ENCODE peak calls at places on chromosomes 6 and 20, in seven cellular contexts. One of them, this sample, is unnamed. For H3K4me1, the result is how much of the 10 kb centered on the place peaks cover.

GRCh38 chr6:43714311-43715055 is 26.9 kb upstream of the MRPS18A start:
- DNase-seq in gastrocnemius medialis: peak
- DNase-seq in BE2C: no peak
- DNase-seq in mammary epithelial cell: no peak
- DNase-seq in tibial artery: no peak
- DNase-seq in left lung: no peak
- DNase-seq in naive thymus-derived CD4-positive, alpha-beta T cell: no peak
- DNase-seq in this sample: no peak

GRCh38 chr20:2140561-2140960 is 38.9 kb downstream of the STK35 start:
- DNase-seq in gastrocnemius medialis: peak
- DNase-seq in BE2C: no peak
- DNase-seq in mammary epithelial cell: no peak
- DNase-seq in tibial artery: peak
- DNase-seq in left lung: no peak
- DNase-seq in naive thymus-derived CD4-positive, alpha-beta T cell: no peak
- DNase-seq in this sample: peak

GRCh38 chr20:1368448-1369199 is 24.2 kb downstream of the FKBP1A start:
- DNase-seq in gastrocnemius medialis: no peak
- DNase-seq in BE2C: no peak
- DNase-seq in mammary epithelial cell: no peak
- DNase-seq in tibial artery: no peak
- DNase-seq in left lung: no peak
- DNase-seq in naive thymus-derived CD4-positive, alpha-beta T cell: no peak
- DNase-seq in this sample: no peak

GRCh38 chr20:64192406-64192805 is 28.2 kb downstream of the MYT1 start:
- DNase-seq in gastrocnemius medialis: no peak
- DNase-seq in BE2C: no peak
- DNase-seq in mammary epithelial cell: no peak
- DNase-seq in tibial artery: no peak
- DNase-seq in left lung: no peak
- DNase-seq in naive thymus-derived CD4-positive, alpha-beta T cell: no peak
- DNase-seq in this sample: no peak

GRCh38 chr20:24934101-24934661 is 14.9 kb upstream of the CST7 start:
- DNase-seq in gastrocnemius medialis: no peak
- DNase-seq in BE2C: no peak
- DNase-seq in mammary epithelial cell: no peak
- DNase-seq in tibial artery: no peak
- DNase-seq in left lung: no peak
- DNase-seq in naive thymus-derived CD4-positive, alpha-beta T cell: no peak
- DNase-seq in this sample: no peak

GRCh38 chr20:52190437-52191131 is 995 bp downstream of the ZFP64 start:
- DNase-seq in gastrocnemius medialis: no peak
- DNase-seq in BE2C: peak
- DNase-seq in mammary epithelial cell: peak
- DNase-seq in tibial artery: peak
- DNase-seq in left lung: no peak
- DNase-seq in naive thymus-derived CD4-positive, alpha-beta T cell: no peak
- DNase-seq in this sample: peak

GRCh38 chr6:141248056-141248799 is 884.5 kb upstream of the GJE1 start:
- DNase-seq in gastrocnemius medialis: no peak
- DNase-seq in BE2C: no peak
- DNase-seq in mammary epithelial cell: no peak
- DNase-seq in tibial artery: no peak
- DNase-seq in left lung: no peak
- DNase-seq in naive thymus-derived CD4-positive, alpha-beta T cell: no peak
- DNase-seq in this sample: no peak

GRCh38 chr6:31074406-31074805 is 38.0 kb downstream of the C6orf15 start:
- DNase-seq in gastrocnemius medialis: no peak
- DNase-seq in BE2C: no peak
- DNase-seq in mammary epithelial cell: no peak
- DNase-seq in tibial artery: no peak
- DNase-seq in left lung: no peak
- DNase-seq in naive thymus-derived CD4-positive, alpha-beta T cell: no peak
- DNase-seq in this sample: no peak

GRCh38 chr6:99348823-99349619 is 453 bp downstream of the FAXC start:
- DNase-seq in gastrocnemius medialis: no peak
- DNase-seq in BE2C: peak
- DNase-seq in mammary epithelial cell: no peak
- DNase-seq in tibial artery: no peak
- DNase-seq in left lung: no peak
- DNase-seq in naive thymus-derived CD4-positive, alpha-beta T cell: no peak
- DNase-seq in this sample: no peak

GRCh38 chr6:53830356-53830755 is 35.6 kb downstream of the LRRC1 start:
- DNase-seq in gastrocnemius medialis: no peak
- DNase-seq in BE2C: no peak
- DNase-seq in mammary epithelial cell: no peak
- DNase-seq in tibial artery: no peak
- DNase-seq in left lung: no peak
- DNase-seq in naive thymus-derived CD4-positive, alpha-beta T cell: no peak
- DNase-seq in this sample: no peak

GRCh38 chr6:53833147-53833546 is 38.3 kb downstream of the LRRC1 start:
- DNase-seq in gastrocnemius medialis: no peak
- DNase-seq in BE2C: no peak
- DNase-seq in mammary epithelial cell: no peak
- DNase-seq in tibial artery: no peak
- DNase-seq in left lung: no peak
- DNase-seq in naive thymus-derived CD4-positive, alpha-beta T cell: no peak
- DNase-seq in this sample: no peak

GRCh38 chr6:53829698-53830221 is 35.0 kb downstream of the LRRC1 start:
- DNase-seq in gastrocnemius medialis: no peak
- DNase-seq in BE2C: no peak
- DNase-seq in mammary epithelial cell: no peak
- DNase-seq in tibial artery: no peak
- DNase-seq in left lung: no peak
- DNase-seq in naive thymus-derived CD4-positive, alpha-beta T cell: no peak
- DNase-seq in this sample: no peak

GRCh38 chr6:53831956-53832660 is 37.3 kb downstream of the LRRC1 start:
- DNase-seq in gastrocnemius medialis: no peak
- DNase-seq in BE2C: no peak
- DNase-seq in mammary epithelial cell: no peak
- DNase-seq in tibial artery: no peak
- DNase-seq in left lung: no peak
- DNase-seq in naive thymus-derived CD4-positive, alpha-beta T cell: no peak
- DNase-seq in this sample: no peak

GRCh38 chr6:53831081-53831839 is 36.5 kb downstream of the LRRC1 start:
- DNase-seq in gastrocnemius medialis: no peak
- DNase-seq in BE2C: no peak
- DNase-seq in mammary epithelial cell: no peak
- DNase-seq in tibial artery: no peak
- DNase-seq in left lung: no peak
- DNase-seq in naive thymus-derived CD4-positive, alpha-beta T cell: no peak
- DNase-seq in this sample: no peak
- H3K4me1 ChIP-seq in gastrocnemius medialis: under half
- H3K4me1 ChIP-seq in BE2C: under half
- H3K4me1 ChIP-seq in mammary epithelial cell: under half
- H3K4me1 ChIP-seq in tibial artery: half or more
- H3K4me1 ChIP-seq in left lung: under half
- H3K4me1 ChIP-seq in naive thymus-derived CD4-positive, alpha-beta T cell: under half
- H3K4me1 ChIP-seq in this sample: under half

GRCh38 chr6:33577106-33577535 is 3.0 kb downstream of the BAK1 start:
- DNase-seq in gastrocnemius medialis: no peak
- DNase-seq in BE2C: no peak
- DNase-seq in mammary epithelial cell: peak
- DNase-seq in tibial artery: peak
- DNase-seq in left lung: peak
- DNase-seq in naive thymus-derived CD4-positive, alpha-beta T cell: no peak
- DNase-seq in this sample: peak

GRCh38 chr6:33578588-33579011 is 1.5 kb downstream of the BAK1 start:
- DNase-seq in gastrocnemius medialis: no peak
- DNase-seq in BE2C: no peak
- DNase-seq in mammary epithelial cell: no peak
- DNase-seq in tibial artery: no peak
- DNase-seq in left lung: no peak
- DNase-seq in naive thymus-derived CD4-positive, alpha-beta T cell: no peak
- DNase-seq in this sample: no peak

GRCh38 chr6:33576668-33577067 is 3.4 kb downstream of the BAK1 start:
- DNase-seq in gastrocnemius medialis: no peak
- DNase-seq in BE2C: no peak
- DNase-seq in mammary epithelial cell: no peak
- DNase-seq in tibial artery: no peak
- DNase-seq in left lung: no peak
- DNase-seq in naive thymus-derived CD4-positive, alpha-beta T cell: no peak
- DNase-seq in this sample: no peak

GRCh38 chr6:33578164-33578563 is 1.9 kb downstream of the BAK1 start:
- DNase-seq in gastrocnemius medialis: no peak
- DNase-seq in BE2C: no peak
- DNase-seq in mammary epithelial cell: no peak
- DNase-seq in tibial artery: no peak
- DNase-seq in left lung: no peak
- DNase-seq in naive thymus-derived CD4-positive, alpha-beta T cell: no peak
- DNase-seq in this sample: no peak

GRCh38 chr6:33577718-33578117 is 2.4 kb downstream of the BAK1 start:
- DNase-seq in gastrocnemius medialis: no peak
- DNase-seq in BE2C: no peak
- DNase-seq in mammary epithelial cell: no peak
- DNase-seq in tibial artery: no peak
- DNase-seq in left lung: no peak
- DNase-seq in naive thymus-derived CD4-positive, alpha-beta T cell: no peak
- DNase-seq in this sample: no peak
- H3K4me3 ChIP-seq in gastrocnemius medialis: no peak
- H3K4me3 ChIP-seq in BE2C: no peak
- H3K4me3 ChIP-seq in mammary epithelial cell: no peak
- H3K4me3 ChIP-seq in tibial artery: no peak
- H3K4me3 ChIP-seq in left lung: no peak
- H3K4me3 ChIP-seq in naive thymus-derived CD4-positive, alpha-beta T cell: peak
- H3K4me3 ChIP-seq in this sample: no peak

DNA sequence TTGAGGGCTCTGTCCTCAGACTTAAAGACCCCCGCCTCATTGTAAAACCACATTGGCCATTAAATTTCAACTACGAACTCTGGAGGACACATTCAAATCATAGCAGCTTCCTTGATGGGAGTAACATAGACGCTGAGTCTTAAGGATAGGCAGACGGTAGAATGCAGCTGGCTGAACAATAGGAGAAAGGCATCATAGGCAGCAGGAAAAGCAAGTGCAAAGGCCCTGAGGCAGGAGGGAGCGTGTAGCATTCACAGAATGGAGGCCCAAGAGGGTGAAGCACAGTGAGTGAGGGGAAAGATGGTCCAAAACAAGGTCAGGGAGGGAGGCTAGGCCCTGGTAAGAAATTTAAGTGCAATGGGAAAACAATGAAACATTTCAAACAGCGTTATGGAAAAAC is 8.6 kb upstream of the PFDN4 start:
- DNase-seq in gastrocnemius medialis: no peak
- DNase-seq in BE2C: no peak
- DNase-seq in mammary epithelial cell: no peak
- DNase-seq in tibial artery: no peak
- DNase-seq in left lung: no peak
- DNase-seq in naive thymus-derived CD4-positive, alpha-beta T cell: no peak
- DNase-seq in this sample: no peak
- H3K4me1 ChIP-seq in gastrocnemius medialis: under half
- H3K4me1 ChIP-seq in BE2C: under half
- H3K4me1 ChIP-seq in mammary epithelial cell: under half
- H3K4me1 ChIP-seq in tibial artery: under half
- H3K4me1 ChIP-seq in left lung: under half
- H3K4me1 ChIP-seq in naive thymus-derived CD4-positive, alpha-beta T cell: under half
- H3K4me1 ChIP-seq in this sample: under half

GRCh38 chr20:21127201-21127981 is 1.5 kb downstream of the KIZ start:
- DNase-seq in gastrocnemius medialis: no peak
- DNase-seq in BE2C: no peak
- DNase-seq in mammary epithelial cell: no peak
- DNase-seq in tibial artery: no peak
- DNase-seq in left lung: no peak
- DNase-seq in naive thymus-derived CD4-positive, alpha-beta T cell: no peak
- DNase-seq in this sample: no peak
- H3K4me3 ChIP-seq in gastrocnemius medialis: peak
- H3K4me3 ChIP-seq in BE2C: peak
- H3K4me3 ChIP-seq in mammary epithelial cell: no peak
- H3K4me3 ChIP-seq in tibial artery: no peak
- H3K4me3 ChIP-seq in left lung: no peak
- H3K4me3 ChIP-seq in naive thymus-derived CD4-positive, alpha-beta T cell: no peak
- H3K4me3 ChIP-seq in this sample: peak

DNA sequence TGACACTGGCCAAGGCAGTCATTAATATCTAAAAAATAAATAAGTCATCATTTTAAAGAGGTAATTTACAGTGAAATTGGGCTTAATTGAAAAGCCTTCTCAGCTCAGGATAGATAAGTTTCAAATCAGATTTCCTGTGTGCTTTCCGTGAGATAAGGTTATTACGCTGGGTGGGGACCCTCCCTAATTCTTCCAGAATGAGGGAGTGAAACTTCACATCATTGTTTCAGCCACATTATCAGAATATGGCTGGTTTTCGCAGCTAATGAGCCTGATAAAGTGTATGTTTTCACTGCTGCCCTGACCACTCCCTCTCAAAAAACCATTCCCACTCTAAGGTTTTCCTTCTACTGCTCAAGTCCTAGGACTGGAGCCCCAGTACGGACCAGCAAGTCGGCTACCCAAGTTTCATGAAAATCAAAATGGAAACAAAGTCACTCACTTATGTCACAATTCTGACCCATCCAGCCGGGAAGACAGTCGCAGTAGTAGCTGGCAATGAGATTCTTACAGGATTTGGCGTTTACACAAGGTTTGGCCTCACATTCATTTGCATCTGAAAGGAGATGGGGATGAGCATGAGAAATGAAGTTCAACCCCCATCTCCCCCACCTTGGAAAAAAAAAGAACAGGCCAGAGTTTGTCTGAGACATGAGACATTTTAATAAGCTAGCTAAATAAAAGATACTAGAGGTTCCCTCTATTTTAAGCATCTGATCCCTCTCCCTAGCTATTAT is 24.6 kb downstream of the JAG1 start:
- DNase-seq in gastrocnemius medialis: no peak
- DNase-seq in BE2C: no peak
- DNase-seq in mammary epithelial cell: no peak
- DNase-seq in tibial artery: peak
- DNase-seq in left lung: no peak
- DNase-seq in naive thymus-derived CD4-positive, alpha-beta T cell: no peak
- DNase-seq in this sample: no peak
- H3K4me1 ChIP-seq in gastrocnemius medialis: under half
- H3K4me1 ChIP-seq in BE2C: under half
- H3K4me1 ChIP-seq in mammary epithelial cell: under half
- H3K4me1 ChIP-seq in tibial artery: half or more
- H3K4me1 ChIP-seq in left lung: under half
- H3K4me1 ChIP-seq in naive thymus-derived CD4-positive, alpha-beta T cell: under half
- H3K4me1 ChIP-seq in this sample: half or more

DNA sequence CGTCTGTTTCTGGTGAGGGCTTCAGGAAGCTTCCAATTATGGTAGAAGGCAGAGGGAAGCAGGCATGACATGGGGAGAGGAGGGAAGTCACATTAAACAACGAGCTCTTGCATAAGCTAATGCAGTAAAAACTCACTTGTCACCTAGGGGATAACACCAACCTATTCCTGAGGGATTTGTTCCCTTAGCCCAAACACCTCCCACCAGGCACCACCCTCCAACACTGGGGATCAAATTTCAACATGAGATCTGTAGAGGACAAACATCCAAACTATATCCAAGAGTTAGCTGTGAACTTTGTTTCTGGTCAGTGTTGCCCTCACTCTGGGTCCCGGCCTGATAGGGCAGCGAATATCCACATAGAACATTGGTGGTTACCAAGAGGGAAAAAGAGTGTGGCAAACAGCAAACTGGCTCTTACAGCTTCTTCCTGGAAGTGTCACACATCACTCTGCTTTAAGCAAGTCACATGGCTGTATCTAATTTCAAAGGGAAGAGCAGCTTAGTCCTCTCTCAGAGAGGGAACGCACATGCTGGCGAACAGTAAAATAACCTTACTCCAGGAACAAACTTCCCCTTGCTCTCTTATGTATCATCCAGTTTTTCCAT is 4.6 kb upstream of the MOCS1 start:
- DNase-seq in gastrocnemius medialis: peak
- DNase-seq in BE2C: no peak
- DNase-seq in mammary epithelial cell: no peak
- DNase-seq in tibial artery: no peak
- DNase-seq in left lung: no peak
- DNase-seq in naive thymus-derived CD4-positive, alpha-beta T cell: no peak
- DNase-seq in this sample: no peak
- H3K4me3 ChIP-seq in gastrocnemius medialis: no peak
- H3K4me3 ChIP-seq in BE2C: no peak
- H3K4me3 ChIP-seq in mammary epithelial cell: no peak
- H3K4me3 ChIP-seq in tibial artery: no peak
- H3K4me3 ChIP-seq in left lung: no peak
- H3K4me3 ChIP-seq in naive thymus-derived CD4-positive, alpha-beta T cell: no peak
- H3K4me3 ChIP-seq in this sample: no peak

GRCh38 chr20:48743807-48744206 is 84.0 kb downstream of the PREX1 start:
- DNase-seq in gastrocnemius medialis: no peak
- DNase-seq in BE2C: no peak
- DNase-seq in mammary epithelial cell: no peak
- DNase-seq in tibial artery: no peak
- DNase-seq in left lung: no peak
- DNase-seq in naive thymus-derived CD4-positive, alpha-beta T cell: no peak
- DNase-seq in this sample: no peak
- H3K4me1 ChIP-seq in gastrocnemius medialis: under half
- H3K4me1 ChIP-seq in BE2C: under half
- H3K4me1 ChIP-seq in mammary epithelial cell: under half
- H3K4me1 ChIP-seq in tibial artery: under half
- H3K4me1 ChIP-seq in left lung: under half
- H3K4me1 ChIP-seq in naive thymus-derived CD4-positive, alpha-beta T cell: under half
- H3K4me1 ChIP-seq in this sample: under half